ENCODE peak calls at places on chromosomes 1 and 21, in eight cellular contexts. R, V, Q, A, W, F, T and B are unnamed samples.
A peak's percentile ranks its signal among the peaks of the same experiment; 100 is the strongest.

GRCh38 chr1:192153276-192153675 is 5.0 kb upstream of the RGS18 start:
- DNase-seq in Q (no peak), R (no peak), V (no peak), F (no peak), A (peak; percentile 28), T (no peak), W (no peak), B (no peak)

GRCh38 chr21:31088196-31088751 is 50.0 kb upstream of the KRTAP19-8 start:
- DNase-seq in W (no peak), R (no peak), Q (no peak), A (no peak), V (no peak), F (no peak), T (no peak), B (no peak)

GRCh38 chr21:21715286-21715969 is 717.2 kb downstream of the NCAM2 start:
- DNase-seq in W (no peak), T (no peak), V (no peak), F (no peak), A (peak; percentile 90), Q (no peak), R (peak; percentile 89), B (no peak)

GRCh38 chr21:38289697-38290096 is 32.9 kb downstream of the KCNJ15 start:
- DNase-seq in F (no peak), V (no peak), Q (peak; percentile 31), A (peak; percentile 99), R (peak; percentile 100), T (no peak), W (no peak), B (peak; percentile 99)

GRCh38 chr1:233040494-233040893 is 90.1 kb downstream of the NTPCR start:
- DNase-seq in F (no peak), R (no peak), T (no peak), W (no peak), V (no peak), Q (no peak), A (no peak), B (no peak)

GRCh38 chr1:53438427-53439336 is 20.5 kb upstream of the DMRTB1 start:
- DNase-seq in R (no peak), A (no peak), T (no peak), W (no peak), V (no peak), Q (no peak), F (no peak), B (no peak)

GRCh38 chr1:69244211-69244610 is 323.5 kb upstream of the LRRC7 start:
- DNase-seq in F (no peak), V (peak; percentile 84), W (no peak), A (no peak), Q (no peak), T (no peak), R (no peak), B (no peak)

GRCh38 chr1:36091698-36092097 is 3.0 kb downstream of the ADPRS start:
- DNase-seq in T (no peak), W (no peak), V (no peak), Q (no peak), F (no peak), R (no peak), A (no peak), B (no peak)

GRCh38 chr1:145871994-145872411 is 13.1 kb upstream of the PIAS3 start:
- DNase-seq in R (peak; percentile 36), Q (peak; percentile 25), W (no peak), F (peak; percentile 45), T (no peak), V (peak; percentile 83), A (peak; percentile 46), B (no peak)

GRCh38 chr1:240107058-240107684 is 15.5 kb downstream of the FMN2 start:
- DNase-seq in R (peak; percentile 71), T (no peak), W (no peak), V (no peak), F (no peak), Q (no peak), A (peak; percentile 43), B (no peak)

GRCh38 chr1:41547336-41547735 is 62.9 kb upstream of the EDN2 start:
- DNase-seq in V (no peak), W (no peak), Q (no peak), F (no peak), T (no peak), A (no peak), R (no peak), B (no peak)

GRCh38 chr1:225242611-225243010 is 185.2 kb downstream of the LBR start:
- DNase-seq in A (no peak), V (no peak), R (no peak), Q (no peak), W (no peak), F (no peak), T (no peak), B (no peak)

GRCh38 chr1:219296430-219296850 is 122.8 kb downstream of the LYPLAL1 start:
- DNase-seq in W (no peak), R (no peak), A (peak; percentile 43), V (no peak), F (no peak), T (no peak), Q (no peak), B (no peak)

GRCh38 chr1:13996334-13996733 is 296.3 kb downstream of the PRDM2 start:
- DNase-seq in W (no peak), Q (no peak), V (peak; percentile 52), T (no peak), F (no peak), A (no peak), R (no peak), B (no peak)

GRCh38 chr1:85048296-85049064 is at the start of gene MCOLN3:
- DNase-seq in Q (peak; percentile 51), V (peak; percentile 86), W (no peak), A (no peak), T (no peak), R (no peak), F (peak; percentile 17), B (no peak)

GRCh38 chr21:20882462-20883415 is 115.5 kb upstream of the NCAM2 start:
- DNase-seq in R (no peak), T (no peak), W (no peak), Q (peak; percentile 6), F (no peak), V (peak; percentile 80), A (peak; percentile 42), B (no peak)

GRCh38 chr1:150997126-150997872 is 9.4 kb downstream of the MINDY1 start:
- DNase-seq in R (no peak), V (no peak), A (no peak), T (no peak), Q (no peak), W (no peak), F (no peak), B (no peak)

GRCh38 chr1:43799656-43800629 is 92.6 kb downstream of the ST3GAL3 start:
- DNase-seq in V (no peak), Q (no peak), R (peak; percentile 84), A (peak; percentile 30), W (no peak), T (no peak), F (no peak), B (peak; percentile 54)

GRCh38 chr1:18632711-18633427 is 2.2 kb downstream of the PAX7 start:
- DNase-seq in T (no peak), W (no peak), R (no peak), V (peak; percentile 78), A (no peak), Q (no peak), F (no peak), B (no peak)

GRCh38 chr1:74731399-74732052 is 1.3 kb downstream of the CRYZ start:
- DNase-seq in Q (peak; percentile 28), R (no peak), T (no peak), A (peak; percentile 4), V (no peak), F (no peak), W (no peak), B (no peak)

GRCh38 chr1:36097693-36098585 is 9.2 kb downstream of the ADPRS start:
- DNase-seq in R (no peak), T (no peak), F (no peak), Q (no peak), A (no peak), W (no peak), V (no peak), B (no peak)

GRCh38 chr1:59564192-59564891 is 250.4 kb upstream of the HOOK1 start:
- DNase-seq in Q (no peak), V (no peak), F (no peak), W (no peak), A (no peak), T (no peak), R (peak; percentile 85), B (no peak)

DNA sequence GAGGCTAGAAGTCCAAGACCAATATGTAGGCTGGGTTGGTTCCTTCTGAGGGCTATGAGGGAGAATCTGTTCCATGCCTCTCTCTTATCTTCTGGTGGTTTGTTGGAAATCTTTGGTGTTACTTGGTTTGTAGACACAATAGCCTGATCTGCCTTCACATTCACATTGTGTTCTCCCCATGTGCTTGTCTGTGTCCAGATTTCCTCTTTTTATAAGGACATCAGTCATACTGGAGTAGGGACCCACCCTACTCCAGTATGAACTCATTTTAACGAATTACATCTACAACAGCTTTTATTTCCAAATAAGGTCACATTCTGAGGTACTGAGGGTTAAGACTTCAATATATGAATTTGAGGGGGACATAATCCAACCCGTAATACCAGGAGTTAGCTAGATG is 75.9 kb downstream of the DISP1 start:
- DNase-seq in R (no peak), Q (no peak), F (no peak), T (no peak), V (no peak), W (no peak), A (no peak), B (no peak)
- H3K4me3 ChIP-seq in R (no peak overlapping the region), Q (no peak overlapping the region), F (no peak overlapping the region), T (no peak overlapping the region), V (no peak overlapping the region), W (no peak overlapping the region), A (no peak overlapping the region), B (no peak overlapping the region)

GRCh38 chr1:97647776-97648175 is 273.1 kb downstream of the DPYD start:
- DNase-seq in V (no peak), T (no peak), Q (no peak), A (peak; percentile 66), W (no peak), F (no peak), R (peak; percentile 72), B (peak; percentile 28)

GRCh38 chr1:97654866-97655265 is 266.0 kb downstream of the DPYD start:
- DNase-seq in F (no peak), W (no peak), R (peak; percentile 85), T (no peak), V (no peak), Q (no peak), A (peak; percentile 22), B (peak; percentile 24)

GRCh38 chr1:97646071-97646470 is 274.8 kb downstream of the DPYD start:
- DNase-seq in A (no peak), T (no peak), W (no peak), R (no peak), V (no peak), Q (no peak), F (no peak), B (no peak)

GRCh38 chr1:97651201-97651600 is 269.6 kb downstream of the DPYD start:
- DNase-seq in F (no peak), T (no peak), R (no peak), Q (no peak), A (no peak), W (no peak), V (no peak), B (no peak)
- TF ChIP-seq CTCF in F (no peak), T (no peak), R (no peak), Q (no peak), A (no peak), W (no peak), V (no peak), B (no peak)

GRCh38 chr1:71857862-71858261 is 424.5 kb downstream of the NEGR1 start:
- DNase-seq in T (no peak), W (no peak), A (peak; percentile 57), Q (no peak), V (no peak), F (no peak), R (peak; percentile 69), B (no peak)
- H3K4me3 ChIP-seq in T (no peak overlapping the region), W (no peak overlapping the region), A (no peak overlapping the region), Q (no peak overlapping the region), V (no peak overlapping the region), F (no peak overlapping the region), R (no peak overlapping the region), B (no peak overlapping the region)

GRCh38 chr1:26820784-26821269 is 5.7 kb upstream of the ZDHHC18 start:
- DNase-seq in T (no peak), F (no peak), R (no peak), W (no peak), V (no peak), A (no peak), Q (peak; percentile 84), B (no peak)
- TF ChIP-seq CTCF in T (no peak), F (no peak), R (no peak), W (no peak), V (peak; percentile 51), A (no peak), Q (peak; percentile 48), B (no peak)